ENCODE peak calls at places on chromosomes 5 and 9, in nine cellular contexts. W is DMS153; S is heart left ventricle; K is GM04503; I is CD8-positive, alpha-beta T cell; R is fibroblast of pulmonary artery; B is GM12891; Z is lower lobe of right lung; H is NCI-H2081. N is an unnamed sample.

GRCh38 chr5:55324815-55325418 is 17.1 kb downstream of the MTREX start:
- DNase-seq in W (no peak), S (no peak), K (peak), I (no peak), R (peak), B (no peak), Z (no peak), H (no peak), N (no peak)

GRCh38 chr5:171845857-171846785 is 60.5 kb downstream of the SMIM23 start:
- DNase-seq in W (no peak), S (peak), K (no peak), I (no peak), R (peak), B (no peak), Z (no peak), H (no peak), N (no peak)

GRCh38 chr9:104906441-104907277 is 21.3 kb downstream of the ABCA1 start:
- DNase-seq in W (no peak), S (peak), K (peak), I (no peak), R (peak), B (no peak), Z (no peak), H (no peak), N (peak)

GRCh38 chr5:38240212-38240611 is 18.1 kb upstream of the EGFLAM start:
- DNase-seq in W (no peak), S (no peak), K (no peak), I (no peak), R (no peak), B (no peak), Z (no peak), H (no peak), N (no peak)

GRCh38 chr5:103774736-103775135 is 212.1 kb upstream of the NUDT12 start:
- DNase-seq in W (no peak), S (no peak), K (peak), I (no peak), R (no peak), B (no peak), Z (no peak), H (no peak), N (no peak)

GRCh38 chr5:52961238-52961637 is 27.9 kb upstream of the ITGA2 start:
- DNase-seq in W (no peak), S (no peak), K (peak), I (no peak), R (no peak), B (no peak), Z (no peak), H (no peak), N (no peak)

GRCh38 chr9:78622131-78622530 is 325.2 kb downstream of the PSAT1 start:
- DNase-seq in W (no peak), S (no peak), K (no peak), I (no peak), R (no peak), B (no peak), Z (no peak), H (no peak), N (no peak)

GRCh38 chr5:178338126-178338749 is 105.6 kb upstream of the PHYKPL start:
- DNase-seq in W (no peak), S (peak), K (no peak), I (no peak), R (no peak), B (no peak), Z (no peak), H (no peak), N (no peak)

N was measured in testis.